ENCODE peak calls at places on chromosomes 6 and 20, in eight cellular contexts. One of them, this sample, is unnamed.
A peak's percentile ranks its signal among the peaks of the same experiment; 100 is the strongest.

GRCh38 chr6:13250703-13251102 is 77.6 kb downstream of the TBC1D7 start:
- DNase-seq in K562: no peak
- DNase-seq in transverse colon: no peak
- DNase-seq in HCT116: no peak
- DNase-seq in HepG2: no peak
- DNase-seq in breast epithelium: no peak
- DNase-seq in sigmoid colon: no peak
- DNase-seq in SK-N-SH: no peak
- DNase-seq in this sample: no peak

GRCh38 chr6:138593100-138593877 is 94.0 kb upstream of the NHSL1 start:
- DNase-seq in K562: no peak
- DNase-seq in transverse colon: peak; percentile 45
- DNase-seq in HCT116: peak; percentile 64
- DNase-seq in HepG2: peak; percentile 92
- DNase-seq in breast epithelium: peak; percentile 30
- DNase-seq in sigmoid colon: peak; percentile 73
- DNase-seq in SK-N-SH: no peak
- DNase-seq in this sample: no peak

GRCh38 chr20:46955601-46956556 is 61.2 kb downstream of the EYA2 start:
- DNase-seq in K562: no peak
- DNase-seq in transverse colon: no peak
- DNase-seq in HCT116: no peak
- DNase-seq in HepG2: no peak
- DNase-seq in breast epithelium: no peak
- DNase-seq in sigmoid colon: no peak
- DNase-seq in SK-N-SH: no peak
- DNase-seq in this sample: no peak

GRCh38 chr20:53926428-53927028 is 143.9 kb downstream of the BCAS1 start:
- DNase-seq in K562: no peak
- DNase-seq in transverse colon: peak; percentile 52
- DNase-seq in HCT116: no peak
- DNase-seq in HepG2: peak; percentile 98
- DNase-seq in breast epithelium: no peak
- DNase-seq in sigmoid colon: no peak
- DNase-seq in SK-N-SH: no peak
- DNase-seq in this sample: no peak

GRCh38 chr20:14538433-14538832 is 201.0 kb upstream of the FLRT3 start:
- DNase-seq in K562: no peak
- DNase-seq in transverse colon: no peak
- DNase-seq in HCT116: no peak
- DNase-seq in HepG2: no peak
- DNase-seq in breast epithelium: no peak
- DNase-seq in sigmoid colon: no peak
- DNase-seq in SK-N-SH: no peak
- DNase-seq in this sample: no peak

GRCh38 chr6:122322824-122323223 is 76.6 kb upstream of the HSF2 start:
- DNase-seq in K562: no peak
- DNase-seq in transverse colon: no peak
- DNase-seq in HCT116: no peak
- DNase-seq in HepG2: no peak
- DNase-seq in breast epithelium: no peak
- DNase-seq in sigmoid colon: no peak
- DNase-seq in SK-N-SH: peak; percentile 2
- DNase-seq in this sample: no peak

GRCh38 chr6:56484669-56485068 is 158.0 kb downstream of the DST start:
- DNase-seq in K562: no peak
- DNase-seq in transverse colon: no peak
- DNase-seq in HCT116: no peak
- DNase-seq in HepG2: no peak
- DNase-seq in breast epithelium: no peak
- DNase-seq in sigmoid colon: no peak
- DNase-seq in SK-N-SH: no peak
- DNase-seq in this sample: no peak

GRCh38 chr6:110484321-110484720 is 7.9 kb upstream of the SLC22A16 start:
- DNase-seq in K562: no peak
- DNase-seq in transverse colon: no peak
- DNase-seq in HCT116: no peak
- DNase-seq in HepG2: no peak
- DNase-seq in breast epithelium: no peak
- DNase-seq in sigmoid colon: no peak
- DNase-seq in SK-N-SH: no peak
- DNase-seq in this sample: no peak

GRCh38 chr20:53876470-53876869 is 193.9 kb downstream of the BCAS1 start:
- DNase-seq in K562: no peak
- DNase-seq in transverse colon: no peak
- DNase-seq in HCT116: no peak
- DNase-seq in HepG2: no peak
- DNase-seq in breast epithelium: no peak
- DNase-seq in sigmoid colon: no peak
- DNase-seq in SK-N-SH: no peak
- DNase-seq in this sample: no peak

GRCh38 chr6:7974932-7975763 is 64.6 kb upstream of the TXNDC5 start:
- DNase-seq in K562: peak; percentile 67
- DNase-seq in transverse colon: peak; percentile 78
- DNase-seq in HCT116: peak; percentile 95
- DNase-seq in HepG2: peak; percentile 100
- DNase-seq in breast epithelium: peak; percentile 49
- DNase-seq in sigmoid colon: peak; percentile 89
- DNase-seq in SK-N-SH: peak; percentile 39
- DNase-seq in this sample: peak; percentile 94

GRCh38 chr6:77457720-77458349 is 5.5 kb downstream of the HTR1B start:
- DNase-seq in K562: peak; percentile 24
- DNase-seq in transverse colon: peak; percentile 43
- DNase-seq in HCT116: peak; percentile 84
- DNase-seq in HepG2: peak; percentile 45
- DNase-seq in breast epithelium: no peak
- DNase-seq in sigmoid colon: peak; percentile 62
- DNase-seq in SK-N-SH: peak; percentile 68
- DNase-seq in this sample: no peak

GRCh38 chr20:9594284-9594875 is 80.0 kb downstream of the LAMP5 start:
- DNase-seq in K562: no peak
- DNase-seq in transverse colon: no peak
- DNase-seq in HCT116: no peak
- DNase-seq in HepG2: peak; percentile 47
- DNase-seq in breast epithelium: no peak
- DNase-seq in sigmoid colon: no peak
- DNase-seq in SK-N-SH: no peak
- DNase-seq in this sample: no peak

GRCh38 chr6:43703512-43704429 is 16.2 kb upstream of the MRPS18A start:
- DNase-seq in K562: no peak
- DNase-seq in transverse colon: no peak
- DNase-seq in HCT116: no peak
- DNase-seq in HepG2: no peak
- DNase-seq in breast epithelium: no peak
- DNase-seq in sigmoid colon: no peak
- DNase-seq in SK-N-SH: no peak
- DNase-seq in this sample: no peak

GRCh38 chr6:75084872-75085381 is 120.9 kb downstream of the COL12A1 start:
- DNase-seq in K562: no peak
- DNase-seq in transverse colon: peak; percentile 20
- DNase-seq in HCT116: no peak
- DNase-seq in HepG2: peak; percentile 3
- DNase-seq in breast epithelium: peak; percentile 20
- DNase-seq in sigmoid colon: peak; percentile 68
- DNase-seq in SK-N-SH: no peak
- DNase-seq in this sample: no peak

GRCh38 chr6:143940011-143940597 is 68.0 kb downstream of the PLAGL1 start:
- DNase-seq in K562: peak; percentile 90
- DNase-seq in transverse colon: peak; percentile 62
- DNase-seq in HCT116: peak; percentile 62
- DNase-seq in HepG2: peak; percentile 59
- DNase-seq in breast epithelium: no peak
- DNase-seq in sigmoid colon: no peak
- DNase-seq in SK-N-SH: peak; percentile 63
- DNase-seq in this sample: no peak

GRCh38 chr6:32191696-32192607 is 491 bp downstream of the GPSM3 start:
- DNase-seq in K562: no peak
- DNase-seq in transverse colon: no peak
- DNase-seq in HCT116: no peak
- DNase-seq in HepG2: no peak
- DNase-seq in breast epithelium: no peak
- DNase-seq in sigmoid colon: no peak
- DNase-seq in SK-N-SH: no peak
- DNase-seq in this sample: no peak

GRCh38 chr20:19807901-19808300 is 49.8 kb downstream of the RIN2 start:
- DNase-seq in K562: no peak
- DNase-seq in transverse colon: no peak
- DNase-seq in HCT116: no peak
- DNase-seq in HepG2: no peak
- DNase-seq in breast epithelium: no peak
- DNase-seq in sigmoid colon: peak; percentile 24
- DNase-seq in SK-N-SH: no peak
- DNase-seq in this sample: no peak

DNA sequence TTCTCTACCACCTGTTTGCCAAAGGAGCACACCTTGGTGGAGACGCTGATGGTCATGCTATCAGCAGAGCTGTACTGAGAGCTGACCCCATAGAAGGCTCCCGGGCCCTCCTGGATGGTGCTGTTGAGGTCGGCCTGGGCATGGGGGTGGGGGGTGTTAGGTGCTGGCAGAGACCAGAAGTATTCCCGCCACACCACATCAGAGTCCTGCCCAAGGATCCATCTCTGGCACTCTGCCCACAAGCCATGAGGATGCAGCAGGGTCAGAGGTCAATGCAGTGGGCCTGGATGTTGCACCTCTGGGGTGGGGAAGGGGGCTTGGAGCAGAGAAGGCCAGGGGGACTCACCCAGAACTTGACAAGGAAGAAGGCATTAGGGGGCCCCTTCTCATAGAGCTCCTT is 7.4 kb downstream of the RPL10A start:
- DNase-seq in K562: no peak
- DNase-seq in transverse colon: no peak
- DNase-seq in HCT116: no peak
- DNase-seq in HepG2: no peak
- DNase-seq in breast epithelium: no peak
- DNase-seq in sigmoid colon: no peak
- DNase-seq in SK-N-SH: no peak
- DNase-seq in this sample: no peak
- TF ChIP-seq POLR2AphosphoS5 in K562: no peak
- TF ChIP-seq POLR2AphosphoS5 in transverse colon: no peak
- TF ChIP-seq POLR2AphosphoS5 in HCT116: no peak
- TF ChIP-seq POLR2AphosphoS5 in HepG2: no peak
- TF ChIP-seq POLR2AphosphoS5 in breast epithelium: no peak
- TF ChIP-seq POLR2AphosphoS5 in sigmoid colon: peak; percentile 9
- TF ChIP-seq POLR2AphosphoS5 in SK-N-SH: no peak
- TF ChIP-seq POLR2AphosphoS5 in this sample: no peak

GRCh38 chr6:27546522-27546921 is 73.6 kb upstream of the ZNF184 start:
- DNase-seq in K562: no peak
- DNase-seq in transverse colon: no peak
- DNase-seq in HCT116: no peak
- DNase-seq in HepG2: no peak
- DNase-seq in breast epithelium: no peak
- DNase-seq in sigmoid colon: no peak
- DNase-seq in SK-N-SH: no peak
- DNase-seq in this sample: no peak

GRCh38 chr6:27542485-27542884 is 69.6 kb upstream of the ZNF184 start:
- DNase-seq in K562: no peak
- DNase-seq in transverse colon: no peak
- DNase-seq in HCT116: no peak
- DNase-seq in HepG2: no peak
- DNase-seq in breast epithelium: no peak
- DNase-seq in sigmoid colon: no peak
- DNase-seq in SK-N-SH: no peak
- DNase-seq in this sample: no peak

GRCh38 chr6:27545271-27546046 is 72.6 kb upstream of the ZNF184 start:
- DNase-seq in K562: peak; percentile 60
- DNase-seq in transverse colon: no peak
- DNase-seq in HCT116: peak; percentile 74
- DNase-seq in HepG2: peak; percentile 90
- DNase-seq in breast epithelium: no peak
- DNase-seq in sigmoid colon: no peak
- DNase-seq in SK-N-SH: no peak
- DNase-seq in this sample: no peak

GRCh38 chr6:27547157-27548075 is 74.5 kb upstream of the ZNF184 start:
- DNase-seq in K562: peak; percentile 39
- DNase-seq in transverse colon: no peak
- DNase-seq in HCT116: peak; percentile 74
- DNase-seq in HepG2: peak; percentile 67
- DNase-seq in breast epithelium: no peak
- DNase-seq in sigmoid colon: no peak
- DNase-seq in SK-N-SH: peak; percentile 20
- DNase-seq in this sample: no peak

DNA sequence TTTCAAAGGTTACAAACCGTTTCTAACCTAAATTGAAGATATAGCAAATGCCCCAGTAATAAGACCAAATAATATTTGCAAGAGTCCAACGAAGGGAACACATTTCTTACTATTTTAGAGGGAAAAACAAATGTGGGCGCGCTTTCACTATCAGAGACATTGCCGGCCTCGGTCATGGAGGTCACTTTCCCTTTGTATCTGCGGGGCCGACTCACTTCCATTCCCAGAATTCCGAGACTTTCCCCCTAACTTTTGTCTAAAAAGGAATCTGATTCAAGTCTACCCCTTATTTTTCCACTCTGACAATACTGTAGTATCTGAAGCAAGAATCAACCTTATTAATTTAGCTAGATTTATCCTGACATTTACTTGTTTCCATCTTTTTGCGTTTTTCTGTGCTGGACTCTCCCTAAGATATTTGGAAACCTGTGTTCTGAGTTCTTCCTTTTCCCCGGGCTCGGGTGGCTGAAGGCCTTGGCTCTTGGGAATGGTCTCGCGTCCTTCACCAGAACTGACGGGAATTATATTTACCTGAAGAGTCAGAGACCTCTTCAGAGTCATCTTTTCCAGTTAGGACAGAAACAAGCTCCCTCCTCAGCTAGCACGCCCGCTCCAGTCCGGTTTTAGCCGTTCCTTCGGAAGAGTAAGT is 71.8 kb upstream of the ZNF184 start:
- DNase-seq in K562: no peak
- DNase-seq in transverse colon: no peak
- DNase-seq in HCT116: no peak
- DNase-seq in HepG2: no peak
- DNase-seq in breast epithelium: no peak
- DNase-seq in sigmoid colon: no peak
- DNase-seq in SK-N-SH: no peak
- DNase-seq in this sample: no peak
- H3K9me3 ChIP-seq in K562: no peaks in the 10 kb centered on the region
- H3K9me3 ChIP-seq in transverse colon: no peaks in the 10 kb centered on the region
- H3K9me3 ChIP-seq in HCT116: no peaks in the 10 kb centered on the region
- H3K9me3 ChIP-seq in HepG2: no peaks in the 10 kb centered on the region
- H3K9me3 ChIP-seq in breast epithelium: no peaks in the 10 kb centered on the region
- H3K9me3 ChIP-seq in sigmoid colon: no peaks in the 10 kb centered on the region
- H3K9me3 ChIP-seq in SK-N-SH: no peaks in the 10 kb centered on the region
- H3K9me3 ChIP-seq in this sample: no peaks in the 10 kb centered on the region

GRCh38 chr6:3913077-3913957 is 64.1 kb downstream of the FAM50B start:
- DNase-seq in K562: peak; percentile 73
- DNase-seq in transverse colon: peak; percentile 30
- DNase-seq in HCT116: peak; percentile 69
- DNase-seq in HepG2: peak; percentile 99
- DNase-seq in breast epithelium: peak; percentile 85
- DNase-seq in sigmoid colon: peak; percentile 92
- DNase-seq in SK-N-SH: no peak
- DNase-seq in this sample: no peak
- H3K4me3 ChIP-seq in K562: no peak overlapping the region
- H3K4me3 ChIP-seq in transverse colon: no peak overlapping the region
- H3K4me3 ChIP-seq in HCT116: no peak overlapping the region
- H3K4me3 ChIP-seq in HepG2: peak overlapping the region; percentile 4
- H3K4me3 ChIP-seq in breast epithelium: no peak overlapping the region
- H3K4me3 ChIP-seq in sigmoid colon: no peak overlapping the region
- H3K4me3 ChIP-seq in SK-N-SH: peak overlapping the region; percentile 34
- H3K4me3 ChIP-seq in this sample: no peak overlapping the region

GRCh38 chr6:89079611-89080213 is 839 bp upstream of the PNRC1 start:
- DNase-seq in K562: no peak
- DNase-seq in transverse colon: peak; percentile 64
- DNase-seq in HCT116: no peak
- DNase-seq in HepG2: no peak
- DNase-seq in breast epithelium: peak; percentile 61
- DNase-seq in sigmoid colon: peak; percentile 85
- DNase-seq in SK-N-SH: peak; percentile 29
- DNase-seq in this sample: no peak
- TF ChIP-seq POLR2AphosphoS5 in K562: no peak
- TF ChIP-seq POLR2AphosphoS5 in transverse colon: peak; percentile 61
- TF ChIP-seq POLR2AphosphoS5 in HCT116: no peak
- TF ChIP-seq POLR2AphosphoS5 in HepG2: no peak
- TF ChIP-seq POLR2AphosphoS5 in breast epithelium: no peak
- TF ChIP-seq POLR2AphosphoS5 in sigmoid colon: peak; percentile 83
- TF ChIP-seq POLR2AphosphoS5 in SK-N-SH: no peak
- TF ChIP-seq POLR2AphosphoS5 in this sample: peak; percentile 52